ENCODE peak calls at places on chromosomes 5 and 9, in six cellular contexts. One of them, this sample, is unnamed.

GRCh38 chr9:4327504-4328191 is 27.8 kb upstream of the GLIS3 start:
- DNase-seq in A549: no peak
- DNase-seq in heart right ventricle: no peak
- DNase-seq in stimulated activated CD4-positive, alpha-beta T cell treated with anti-CD3 and anti-CD28 coated beads, Interleukin-2, amount 100 ng/mL, for 24 hours: no peak
- DNase-seq in tibial nerve: no peak
- DNase-seq in endothelial cell: no peak
- DNase-seq in this sample: peak

GRCh38 chr9:109161471-109161870 is 5.6 kb downstream of the FRRS1L start:
- DNase-seq in heart right ventricle: no peak
- DNase-seq in tibial nerve: no peak
- DNase-seq in stimulated activated CD4-positive, alpha-beta T cell treated with anti-CD3 and anti-CD28 coated beads, Interleukin-2, amount 100 ng/mL, for 24 hours: no peak
- DNase-seq in A549: no peak
- DNase-seq in endothelial cell: no peak
- DNase-seq in this sample: no peak

GRCh38 chr9:127209948-127210621 is 54.5 kb upstream of the GARNL3 start:
- DNase-seq in stimulated activated CD4-positive, alpha-beta T cell treated with anti-CD3 and anti-CD28 coated beads, Interleukin-2, amount 100 ng/mL, for 24 hours: no peak
- DNase-seq in heart right ventricle: no peak
- DNase-seq in A549: no peak
- DNase-seq in tibial nerve: no peak
- DNase-seq in endothelial cell: no peak
- DNase-seq in this sample: no peak

GRCh38 chr5:174235993-174236528 is 190.6 kb downstream of the NSG2 start:
- DNase-seq in A549: no peak
- DNase-seq in tibial nerve: no peak
- DNase-seq in endothelial cell: no peak
- DNase-seq in stimulated activated CD4-positive, alpha-beta T cell treated with anti-CD3 and anti-CD28 coated beads, Interleukin-2, amount 100 ng/mL, for 24 hours: no peak
- DNase-seq in heart right ventricle: no peak
- DNase-seq in this sample: no peak

GRCh38 chr5:55191165-55191564 is 18.2 kb upstream of the CDC20B start:
- DNase-seq in stimulated activated CD4-positive, alpha-beta T cell treated with anti-CD3 and anti-CD28 coated beads, Interleukin-2, amount 100 ng/mL, for 24 hours: no peak
- DNase-seq in endothelial cell: no peak
- DNase-seq in A549: no peak
- DNase-seq in heart right ventricle: no peak
- DNase-seq in tibial nerve: no peak
- DNase-seq in this sample: no peak

GRCh38 chr5:8907168-8907868 is 638.6 kb downstream of the SEMA5A start:
- DNase-seq in A549: no peak
- DNase-seq in tibial nerve: no peak
- DNase-seq in stimulated activated CD4-positive, alpha-beta T cell treated with anti-CD3 and anti-CD28 coated beads, Interleukin-2, amount 100 ng/mL, for 24 hours: no peak
- DNase-seq in endothelial cell: no peak
- DNase-seq in heart right ventricle: no peak
- DNase-seq in this sample: peak

GRCh38 chr9:137484551-137485315 is 25.6 kb upstream of the NSMF start:
- DNase-seq in heart right ventricle: no peak
- DNase-seq in tibial nerve: no peak
- DNase-seq in stimulated activated CD4-positive, alpha-beta T cell treated with anti-CD3 and anti-CD28 coated beads, Interleukin-2, amount 100 ng/mL, for 24 hours: no peak
- DNase-seq in endothelial cell: no peak
- DNase-seq in A549: no peak
- DNase-seq in this sample: no peak

GRCh38 chr9:86766912-86767311 is 180.4 kb downstream of the GAS1 start:
- DNase-seq in endothelial cell: no peak
- DNase-seq in heart right ventricle: no peak
- DNase-seq in A549: no peak
- DNase-seq in stimulated activated CD4-positive, alpha-beta T cell treated with anti-CD3 and anti-CD28 coated beads, Interleukin-2, amount 100 ng/mL, for 24 hours: no peak
- DNase-seq in tibial nerve: no peak
- DNase-seq in this sample: peak

GRCh38 chr5:165334186-165334585 is 1828.8 kb downstream of the MAT2B start:
- DNase-seq in A549: no peak
- DNase-seq in endothelial cell: no peak
- DNase-seq in tibial nerve: no peak
- DNase-seq in stimulated activated CD4-positive, alpha-beta T cell treated with anti-CD3 and anti-CD28 coated beads, Interleukin-2, amount 100 ng/mL, for 24 hours: no peak
- DNase-seq in heart right ventricle: no peak
- DNase-seq in this sample: no peak

GRCh38 chr5:148559461-148559860 is 94.9 kb downstream of the HTR4 start:
- DNase-seq in A549: no peak
- DNase-seq in tibial nerve: no peak
- DNase-seq in stimulated activated CD4-positive, alpha-beta T cell treated with anti-CD3 and anti-CD28 coated beads, Interleukin-2, amount 100 ng/mL, for 24 hours: no peak
- DNase-seq in endothelial cell: no peak
- DNase-seq in heart right ventricle: no peak
- DNase-seq in this sample: no peak

GRCh38 chr9:121686930-121687541 is 35.6 kb downstream of the DAB2IP start:
- DNase-seq in stimulated activated CD4-positive, alpha-beta T cell treated with anti-CD3 and anti-CD28 coated beads, Interleukin-2, amount 100 ng/mL, for 24 hours: peak
- DNase-seq in tibial nerve: peak
- DNase-seq in endothelial cell: peak
- DNase-seq in A549: peak
- DNase-seq in heart right ventricle: peak
- DNase-seq in this sample: peak

GRCh38 chr5:72920690-72921089 is 35.2 kb upstream of the FCHO2 start:
- DNase-seq in endothelial cell: no peak
- DNase-seq in stimulated activated CD4-positive, alpha-beta T cell treated with anti-CD3 and anti-CD28 coated beads, Interleukin-2, amount 100 ng/mL, for 24 hours: no peak
- DNase-seq in A549: peak
- DNase-seq in heart right ventricle: no peak
- DNase-seq in tibial nerve: no peak
- DNase-seq in this sample: peak

GRCh38 chr9:129490583-129491485 is 130.1 kb downstream of the C9orf50 start:
- DNase-seq in tibial nerve: no peak
- DNase-seq in endothelial cell: no peak
- DNase-seq in stimulated activated CD4-positive, alpha-beta T cell treated with anti-CD3 and anti-CD28 coated beads, Interleukin-2, amount 100 ng/mL, for 24 hours: no peak
- DNase-seq in heart right ventricle: peak
- DNase-seq in A549: peak
- DNase-seq in this sample: no peak

GRCh38 chr5:10538789-10539684 is 24.8 kb upstream of the ANKRD33B start:
- DNase-seq in heart right ventricle: no peak
- DNase-seq in endothelial cell: no peak
- DNase-seq in A549: no peak
- DNase-seq in stimulated activated CD4-positive, alpha-beta T cell treated with anti-CD3 and anti-CD28 coated beads, Interleukin-2, amount 100 ng/mL, for 24 hours: no peak
- DNase-seq in tibial nerve: no peak
- DNase-seq in this sample: no peak

GRCh38 chr5:81922790-81923398 is 48.9 kb upstream of the ATG10 start:
- DNase-seq in heart right ventricle: no peak
- DNase-seq in endothelial cell: no peak
- DNase-seq in stimulated activated CD4-positive, alpha-beta T cell treated with anti-CD3 and anti-CD28 coated beads, Interleukin-2, amount 100 ng/mL, for 24 hours: no peak
- DNase-seq in tibial nerve: no peak
- DNase-seq in A549: no peak
- DNase-seq in this sample: no peak

GRCh38 chr5:138831703-138832102 is 43.4 kb downstream of the LRRTM2 start:
- DNase-seq in stimulated activated CD4-positive, alpha-beta T cell treated with anti-CD3 and anti-CD28 coated beads, Interleukin-2, amount 100 ng/mL, for 24 hours: no peak
- DNase-seq in A549: no peak
- DNase-seq in endothelial cell: no peak
- DNase-seq in heart right ventricle: no peak
- DNase-seq in tibial nerve: no peak
- DNase-seq in this sample: no peak

GRCh38 chr9:121206516-121207370 is 5.1 kb upstream of the RAB14 start:
- DNase-seq in tibial nerve: no peak
- DNase-seq in endothelial cell: no peak
- DNase-seq in heart right ventricle: no peak
- DNase-seq in A549: no peak
- DNase-seq in stimulated activated CD4-positive, alpha-beta T cell treated with anti-CD3 and anti-CD28 coated beads, Interleukin-2, amount 100 ng/mL, for 24 hours: no peak
- DNase-seq in this sample: peak

GRCh38 chr5:105828855-105829254 is 1841.9 kb downstream of the EFNA5 start:
- DNase-seq in tibial nerve: no peak
- DNase-seq in endothelial cell: no peak
- DNase-seq in A549: no peak
- DNase-seq in heart right ventricle: no peak
- DNase-seq in stimulated activated CD4-positive, alpha-beta T cell treated with anti-CD3 and anti-CD28 coated beads, Interleukin-2, amount 100 ng/mL, for 24 hours: no peak
- DNase-seq in this sample: no peak

This sample was measured in astrocyte of the cerebellum.